ENCODE peak calls at places on chromosomes 12 and 14, in six cellular contexts. R is endothelial cell, W is uterus, E is mesothelial cell of epicardium, H is GM10248, T is AG10803. X is an unnamed sample.

GRCh38 chr12:62604373-62604772 is 137.7 kb downstream of the MON2 start:
- DNase-seq in R (no peak), W (no peak), E (no peak), H (no peak), T (no peak), X (no peak)

GRCh38 chr12:47078733-47079364 is 572 bp upstream of the PCED1B start:
- DNase-seq in R (peak), W (peak), E (no peak), H (no peak), T (peak), X (no peak)

GRCh38 chr14:96583605-96584041 is 81.4 kb downstream of the PAPOLA start:
- DNase-seq in R (no peak), W (no peak), E (no peak), H (no peak), T (no peak), X (no peak)

GRCh38 chr14:74848768-74849167 is 27.2 kb downstream of the PROX2 start:
- DNase-seq in R (no peak), W (no peak), E (no peak), H (no peak), T (peak), X (no peak)

GRCh38 chr12:113278141-113278540 is 56.8 kb downstream of the SLC8B1 start:
- DNase-seq in R (no peak), W (no peak), E (no peak), H (no peak), T (no peak), X (no peak)

GRCh38 chr12:30931222-30931621 is 4.7 kb downstream of the TSPAN11 start:
- DNase-seq in R (no peak), W (no peak), E (no peak), H (no peak), T (no peak), X (no peak)

GRCh38 chr12:44774815-44775411 is 101.2 kb downstream of the NELL2 start:
- DNase-seq in R (peak), W (no peak), E (peak), H (peak), T (peak), X (peak)

GRCh38 chr12:111754671-111755070 is 12.1 kb upstream of the ALDH2 start:
- DNase-seq in R (no peak), W (no peak), E (no peak), H (no peak), T (no peak), X (no peak)

GRCh38 chr14:20696776-20697175 is 8.2 kb downstream of the ANG start:
- DNase-seq in R (no peak), W (no peak), E (no peak), H (no peak), T (no peak), X (no peak)

GRCh38 chr14:73795974-73796373 is 55.7 kb upstream of the PTGR2 start:
- DNase-seq in R (no peak), W (no peak), E (no peak), H (no peak), T (peak), X (no peak)

GRCh38 chr14:25411933-25412757 is 362.2 kb upstream of the STXBP6 start:
- DNase-seq in R (peak), W (no peak), E (no peak), H (no peak), T (peak), X (peak)

GRCh38 chr14:26593377-26593776 is 4.5 kb downstream of the NOVA1 start:
- DNase-seq in R (no peak), W (no peak), E (no peak), H (no peak), T (no peak), X (no peak)

GRCh38 chr14:68667313-68667791 is 125.5 kb downstream of the ZFP36L1 start:
- DNase-seq in R (no peak), W (no peak), E (no peak), H (no peak), T (peak), X (no peak)

GRCh38 chr14:95530461-95531170 is 4.2 kb upstream of the GLRX5 start:
- DNase-seq in R (no peak), W (no peak), E (no peak), H (no peak), T (no peak), X (no peak)

GRCh38 chr12:77019920-77020319 is 45.4 kb downstream of the E2F7 start:
- DNase-seq in R (no peak), W (no peak), E (no peak), H (no peak), T (no peak), X (no peak)

GRCh38 chr12:123489580-123489979 is 31.6 kb downstream of the SNRNP35 start:
- DNase-seq in R (no peak), W (no peak), E (no peak), H (no peak), T (no peak), X (no peak)

GRCh38 chr12:54967461-54967860 is 17.1 kb downstream of the TESPA1 start:
- DNase-seq in R (no peak), W (no peak), E (no peak), H (no peak), T (no peak), X (no peak)

GRCh38 chr14:100830681-100831080 is 4.8 kb downstream of the MEG3 start:
- DNase-seq in R (no peak), W (no peak), E (no peak), H (no peak), T (no peak), X (no peak)

GRCh38 chr12:65878540-65878939 is 54.3 kb downstream of the HMGA2 start:
- DNase-seq in R (no peak), W (no peak), E (no peak), H (no peak), T (peak), X (no peak)

GRCh38 chr12:105289114-105289904 is 41.2 kb upstream of the C12orf75 start:
- DNase-seq in R (no peak), W (no peak), E (no peak), H (no peak), T (peak), X (no peak)

GRCh38 chr14:61925732-61926445 is 163.7 kb downstream of the SNAPC1 start:
- DNase-seq in R (no peak), W (no peak), E (no peak), H (no peak), T (peak), X (no peak)

GRCh38 chr14:61927015-61927414 is 164.8 kb downstream of the SNAPC1 start:
- DNase-seq in R (no peak), W (no peak), E (no peak), H (no peak), T (peak), X (no peak)

GRCh38 chr14:61927521-61927920 is 165.3 kb downstream of the SNAPC1 start:
- DNase-seq in R (no peak), W (no peak), E (no peak), H (no peak), T (peak), X (no peak)

GRCh38 chr14:61923348-61923747 is 161.1 kb downstream of the SNAPC1 start:
- DNase-seq in R (no peak), W (no peak), E (no peak), H (no peak), T (peak), X (no peak)

DNA sequence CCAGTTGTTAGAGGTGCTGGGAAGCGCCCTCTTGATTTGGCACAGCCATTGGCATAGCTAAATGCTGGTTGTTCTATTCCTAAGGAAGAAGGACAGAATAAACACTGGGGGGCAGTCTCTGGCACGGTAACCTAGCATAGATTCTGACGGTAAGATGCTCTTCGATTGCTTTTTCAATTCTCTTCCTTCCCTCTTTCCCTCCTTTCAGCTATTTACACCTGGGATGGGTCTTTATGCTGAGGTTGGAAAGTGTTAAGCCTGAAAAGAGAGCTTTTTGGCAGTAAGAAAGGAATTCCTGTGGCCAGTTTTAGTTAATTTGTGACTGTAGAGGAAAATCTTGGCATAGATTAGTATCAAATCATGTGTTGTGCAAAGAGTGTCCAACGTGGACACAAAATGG is 162.8 kb downstream of the SNAPC1 start:
- DNase-seq in R (peak), W (no peak), E (no peak), H (peak), T (peak), X (no peak)
- TF ChIP-seq CTCF in R (no peak), W (no peak), E (no peak), H (peak), T (peak), X (peak)

DNA sequence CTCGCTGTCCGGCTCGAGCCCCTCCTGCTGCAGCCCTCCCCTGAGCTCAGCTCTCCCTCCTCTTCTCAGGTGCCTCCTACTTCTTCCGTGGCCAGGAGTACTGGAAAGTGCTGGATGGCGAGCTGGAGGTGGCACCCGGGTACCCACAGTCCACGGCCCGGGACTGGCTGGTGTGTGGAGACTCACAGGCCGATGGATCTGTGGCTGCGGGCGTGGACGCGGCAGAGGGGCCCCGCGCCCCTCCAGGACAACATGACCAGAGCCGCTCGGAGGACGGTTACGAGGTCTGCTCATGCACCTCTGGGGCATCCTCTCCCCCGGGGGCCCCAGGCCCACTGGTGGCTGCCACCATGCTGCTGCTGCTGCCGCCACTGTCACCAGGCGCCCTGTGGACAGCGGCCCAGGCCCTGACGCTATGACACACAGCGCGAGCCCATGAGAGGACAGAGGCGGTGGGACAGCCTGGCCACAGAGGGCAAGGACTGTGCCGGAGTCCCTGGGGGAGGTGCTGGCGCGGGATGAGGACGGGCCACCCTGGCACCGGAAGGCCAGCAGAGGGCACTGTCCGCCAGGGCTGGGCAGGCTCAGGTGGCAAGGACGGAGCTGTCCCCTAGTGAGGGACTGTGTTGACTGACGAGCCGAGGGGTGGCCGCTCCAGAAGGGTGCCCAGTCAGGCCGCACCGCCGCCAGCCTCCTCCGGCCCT is 22.8 kb downstream of the MMP17 start:
- DNase-seq in R (no peak), W (no peak), E (peak), H (no peak), T (no peak), X (no peak)
- TF ChIP-seq CTCF in R (no peak), W (peak), E (peak), H (no peak), T (peak), X (no peak)

DNA sequence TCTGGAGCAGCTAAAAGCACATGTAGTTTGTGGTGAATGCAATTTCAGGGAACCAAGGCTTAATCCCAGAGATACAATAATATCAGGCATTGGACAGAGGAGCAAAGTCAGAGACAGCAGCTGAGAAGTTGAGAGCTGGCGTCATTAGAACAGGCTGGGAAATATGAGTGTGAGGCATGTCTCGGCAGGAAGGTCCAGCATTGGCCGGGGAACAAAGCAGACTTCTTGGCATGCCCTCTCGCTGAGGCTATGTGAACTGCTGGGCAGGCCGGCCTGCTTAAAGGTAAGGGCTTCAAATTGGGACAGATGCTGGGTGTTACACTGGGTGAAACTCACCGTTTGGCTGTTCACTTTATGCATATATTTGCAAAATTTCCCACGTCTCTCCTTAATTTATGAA is 125.4 kb downstream of the CAND1 start:
- DNase-seq in R (no peak), W (peak), E (no peak), H (no peak), T (peak), X (no peak)
- TF ChIP-seq CTCF in R (no peak), W (no peak), E (no peak), H (no peak), T (peak), X (no peak)

GRCh38 chr12:84157170-84157569 is 755.4 kb downstream of the SLC6A15 start:
- DNase-seq in R (no peak), W (no peak), E (no peak), H (no peak), T (no peak), X (no peak)
- TF ChIP-seq CTCF in R (no peak), W (no peak), E (no peak), H (no peak), T (no peak), X (no peak)

DNA sequence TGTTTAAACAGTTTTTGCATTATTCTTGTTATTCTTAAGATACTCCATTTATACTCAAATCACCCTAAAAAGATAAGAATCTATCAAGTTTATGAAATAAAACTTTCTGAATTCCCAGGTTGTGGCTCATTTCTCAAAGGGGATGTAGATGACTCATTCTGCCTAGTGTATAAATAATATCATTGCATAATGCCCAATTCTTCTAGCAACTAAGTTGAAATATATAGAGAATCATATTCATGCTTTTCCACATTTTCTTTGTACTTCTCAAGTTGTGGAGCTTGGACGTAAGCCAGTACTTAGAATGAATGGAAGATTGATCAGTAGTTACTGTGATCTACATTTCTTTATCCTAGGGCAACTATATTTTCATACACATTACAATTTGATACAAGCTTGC is 201.1 kb downstream of the PPFIA2 start:
- DNase-seq in R (no peak), W (no peak), E (no peak), H (no peak), T (peak), X (no peak)
- TF ChIP-seq CTCF in R (no peak), W (no peak), E (no peak), H (no peak), T (no peak), X (no peak)

GRCh38 chr14:89654998-89655397 is 238.0 kb upstream of the FOXN3 start:
- DNase-seq in R (no peak), W (no peak), E (no peak), H (no peak), T (no peak), X (no peak)
- TF ChIP-seq CTCF in R (no peak), W (no peak), E (no peak), H (no peak), T (no peak), X (no peak)

GRCh38 chr12:124680863-124681778 is 113.7 kb upstream of the NCOR2 start:
- DNase-seq in R (no peak), W (peak), E (no peak), H (peak), T (peak), X (peak)
- TF ChIP-seq CTCF in R (no peak), W (peak), E (no peak), H (peak), T (peak), X (peak)

GRCh38 chr14:104636131-104636530 is 31.6 kb upstream of the TMEM179 start:
- DNase-seq in R (no peak), W (no peak), E (no peak), H (no peak), T (no peak), X (no peak)
- TF ChIP-seq CTCF in R (no peak), W (no peak), E (no peak), H (no peak), T (no peak), X (no peak)

X was measured in H1.